ENCODE peak calls at places on chromosomes 13 and 19, in eight cellular contexts. One of them, this sample, is unnamed.

GRCh38 chr13:107866666-107867623 is 348.4 kb downstream of the LIG4 start:
- DNase-seq in upper lobe of right lung: peak
- DNase-seq in brain microvascular endothelial cell: no peak
- DNase-seq in keratinocyte: no peak
- DNase-seq in AG10803: peak
- DNase-seq in lower lobe of right lung: no peak
- DNase-seq in fibroblast of lung: peak
- DNase-seq in fibroblast of the aortic adventitia: peak
- DNase-seq in this sample: no peak

GRCh38 chr13:103931396-103931795 is 865.2 kb upstream of the SLC10A2 start:
- DNase-seq in upper lobe of right lung: no peak
- DNase-seq in brain microvascular endothelial cell: no peak
- DNase-seq in keratinocyte: no peak
- DNase-seq in AG10803: no peak
- DNase-seq in lower lobe of right lung: no peak
- DNase-seq in fibroblast of lung: no peak
- DNase-seq in fibroblast of the aortic adventitia: no peak
- DNase-seq in this sample: peak

GRCh38 chr19:55133639-55134444 is 15.2 kb downstream of the TNNT1 start:
- DNase-seq in upper lobe of right lung: no peak
- DNase-seq in brain microvascular endothelial cell: no peak
- DNase-seq in keratinocyte: no peak
- DNase-seq in AG10803: no peak
- DNase-seq in lower lobe of right lung: no peak
- DNase-seq in fibroblast of lung: no peak
- DNase-seq in fibroblast of the aortic adventitia: no peak
- DNase-seq in this sample: no peak

GRCh38 chr13:79373916-79374315 is 32.1 kb downstream of the RBM26 start:
- DNase-seq in upper lobe of right lung: no peak
- DNase-seq in brain microvascular endothelial cell: no peak
- DNase-seq in keratinocyte: no peak
- DNase-seq in AG10803: no peak
- DNase-seq in lower lobe of right lung: no peak
- DNase-seq in fibroblast of lung: no peak
- DNase-seq in fibroblast of the aortic adventitia: no peak
- DNase-seq in this sample: no peak

GRCh38 chr19:1970806-1971502 is 30.0 kb downstream of the CSNK1G2 start:
- DNase-seq in upper lobe of right lung: peak
- DNase-seq in brain microvascular endothelial cell: no peak
- DNase-seq in keratinocyte: no peak
- DNase-seq in AG10803: no peak
- DNase-seq in lower lobe of right lung: no peak
- DNase-seq in fibroblast of lung: no peak
- DNase-seq in fibroblast of the aortic adventitia: no peak
- DNase-seq in this sample: no peak

GRCh38 chr13:48066310-48066989 is 28.5 kb downstream of the MED4 start:
- DNase-seq in upper lobe of right lung: no peak
- DNase-seq in brain microvascular endothelial cell: no peak
- DNase-seq in keratinocyte: peak
- DNase-seq in AG10803: peak
- DNase-seq in lower lobe of right lung: no peak
- DNase-seq in fibroblast of lung: peak
- DNase-seq in fibroblast of the aortic adventitia: peak
- DNase-seq in this sample: no peak

GRCh38 chr13:93786846-93787245 is 560.2 kb downstream of the GPC6 start:
- DNase-seq in upper lobe of right lung: no peak
- DNase-seq in brain microvascular endothelial cell: no peak
- DNase-seq in keratinocyte: no peak
- DNase-seq in AG10803: no peak
- DNase-seq in lower lobe of right lung: no peak
- DNase-seq in fibroblast of lung: peak
- DNase-seq in fibroblast of the aortic adventitia: no peak
- DNase-seq in this sample: no peak

GRCh38 chr19:9913237-9914000 is 22.9 kb downstream of the OLFM2 start:
- DNase-seq in upper lobe of right lung: peak
- DNase-seq in brain microvascular endothelial cell: no peak
- DNase-seq in keratinocyte: no peak
- DNase-seq in AG10803: no peak
- DNase-seq in lower lobe of right lung: no peak
- DNase-seq in fibroblast of lung: no peak
- DNase-seq in fibroblast of the aortic adventitia: no peak
- DNase-seq in this sample: no peak

GRCh38 chr19:1006711-1007398 is 6.6 kb downstream of the GRIN3B start:
- DNase-seq in upper lobe of right lung: no peak
- DNase-seq in brain microvascular endothelial cell: no peak
- DNase-seq in keratinocyte: no peak
- DNase-seq in AG10803: no peak
- DNase-seq in lower lobe of right lung: no peak
- DNase-seq in fibroblast of lung: no peak
- DNase-seq in fibroblast of the aortic adventitia: no peak
- DNase-seq in this sample: no peak

DNA sequence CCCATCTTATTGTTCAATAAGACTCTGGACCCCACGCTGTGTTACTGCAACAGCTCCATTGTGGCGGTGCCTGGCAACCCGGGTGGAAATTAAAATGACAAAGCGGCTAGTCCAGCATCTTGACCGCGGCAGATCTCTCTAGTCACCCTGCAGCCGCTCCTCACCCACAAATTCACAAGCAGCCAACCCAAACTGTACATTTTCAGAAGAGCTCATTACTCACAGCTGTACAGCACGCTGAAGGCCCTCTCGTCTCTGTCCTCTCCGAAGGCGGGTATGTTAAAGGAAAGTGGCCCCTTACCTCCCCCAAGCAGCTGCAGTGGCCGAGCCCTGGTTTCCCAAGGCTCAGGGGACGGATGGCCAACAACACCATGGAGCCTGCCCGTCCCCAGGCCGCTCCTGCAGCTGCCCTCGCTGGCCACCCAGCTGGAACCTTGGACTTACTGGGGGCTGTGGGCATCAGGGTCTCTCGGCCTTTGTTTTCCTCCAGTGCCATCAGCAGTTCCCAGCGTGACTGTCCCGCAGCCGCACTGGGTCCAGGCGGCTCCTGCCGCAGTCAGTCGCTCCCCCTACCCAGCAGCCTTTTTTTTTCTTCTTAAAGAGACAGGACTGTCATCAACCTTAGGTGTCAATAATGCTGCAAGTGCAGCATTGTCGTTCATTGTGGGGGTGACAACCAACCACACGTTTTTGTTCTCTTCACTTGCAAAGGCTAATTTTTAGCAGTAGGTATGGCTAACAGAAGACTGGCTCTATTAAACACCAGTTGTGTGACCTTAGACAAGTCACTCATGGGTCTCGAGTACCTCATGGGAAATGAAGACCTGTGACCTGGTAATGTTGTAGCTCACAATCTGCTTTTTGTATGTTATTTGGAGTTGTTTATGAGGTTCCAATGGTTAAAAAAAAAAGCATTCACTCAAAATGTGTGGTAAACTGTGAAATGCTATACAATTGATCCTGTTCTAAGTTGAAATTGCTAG is at the start of gene SACS:
- DNase-seq in upper lobe of right lung: no peak
- DNase-seq in brain microvascular endothelial cell: peak
- DNase-seq in keratinocyte: no peak
- DNase-seq in AG10803: peak
- DNase-seq in lower lobe of right lung: no peak
- DNase-seq in fibroblast of lung: peak
- DNase-seq in fibroblast of the aortic adventitia: peak
- DNase-seq in this sample: no peak
- H3K4me3 ChIP-seq in upper lobe of right lung: peak
- H3K4me3 ChIP-seq in brain microvascular endothelial cell: peak
- H3K4me3 ChIP-seq in keratinocyte: no peak
- H3K4me3 ChIP-seq in AG10803: peak
- H3K4me3 ChIP-seq in lower lobe of right lung: peak
- H3K4me3 ChIP-seq in fibroblast of lung: peak
- H3K4me3 ChIP-seq in fibroblast of the aortic adventitia: peak
- H3K4me3 ChIP-seq in this sample: peak

DNA sequence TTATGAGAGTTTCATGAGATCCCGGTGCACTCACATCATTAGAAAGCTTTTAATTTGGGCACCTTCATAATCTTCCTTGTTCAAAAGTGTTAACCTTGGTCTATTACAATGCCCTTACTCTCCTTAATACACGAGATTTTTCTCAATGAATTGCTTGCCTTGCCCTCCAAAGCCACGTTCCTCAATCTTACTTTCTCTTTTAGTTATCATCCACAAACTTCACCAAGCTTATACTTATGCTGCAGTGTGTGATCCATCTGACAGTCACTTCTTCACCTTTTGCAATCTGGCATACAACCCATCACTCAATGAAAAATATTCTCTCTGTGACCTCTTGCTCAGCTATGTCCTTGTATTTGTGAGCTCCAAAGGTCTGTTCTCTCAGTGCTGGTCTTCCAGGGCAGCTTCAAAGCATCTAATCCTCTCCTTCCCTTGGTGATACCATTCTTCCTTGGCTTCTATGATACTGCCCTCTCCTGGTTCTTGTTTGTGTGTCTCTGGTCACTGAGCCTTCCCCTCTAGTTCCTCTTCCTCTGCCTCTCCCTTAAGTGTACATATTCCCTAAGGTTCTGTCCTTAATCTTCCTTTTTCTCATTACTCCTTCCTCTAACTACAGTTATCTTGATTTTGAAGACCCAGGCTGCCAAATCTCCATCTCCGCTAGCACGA is 202.2 kb upstream of the STARD13 start:
- DNase-seq in upper lobe of right lung: no peak
- DNase-seq in brain microvascular endothelial cell: no peak
- DNase-seq in keratinocyte: no peak
- DNase-seq in AG10803: peak
- DNase-seq in lower lobe of right lung: no peak
- DNase-seq in fibroblast of lung: peak
- DNase-seq in fibroblast of the aortic adventitia: peak
- DNase-seq in this sample: no peak
- TF ChIP-seq CTCF in upper lobe of right lung: peak
- TF ChIP-seq CTCF in brain microvascular endothelial cell: peak
- TF ChIP-seq CTCF in keratinocyte: peak
- TF ChIP-seq CTCF in AG10803: peak
- TF ChIP-seq CTCF in lower lobe of right lung: peak
- TF ChIP-seq CTCF in fibroblast of lung: peak
- TF ChIP-seq CTCF in fibroblast of the aortic adventitia: peak
- TF ChIP-seq CTCF in this sample: peak

GRCh38 chr19:3075605-3076431 is 13.5 kb upstream of the TLE5 start:
- DNase-seq in upper lobe of right lung: peak
- DNase-seq in brain microvascular endothelial cell: no peak
- DNase-seq in keratinocyte: no peak
- DNase-seq in AG10803: no peak
- DNase-seq in lower lobe of right lung: peak
- DNase-seq in fibroblast of lung: no peak
- DNase-seq in fibroblast of the aortic adventitia: no peak
- DNase-seq in this sample: no peak
- H3K4me3 ChIP-seq in upper lobe of right lung: no peak
- H3K4me3 ChIP-seq in brain microvascular endothelial cell: peak
- H3K4me3 ChIP-seq in keratinocyte: no peak
- H3K4me3 ChIP-seq in AG10803: peak
- H3K4me3 ChIP-seq in lower lobe of right lung: no peak
- H3K4me3 ChIP-seq in fibroblast of lung: no peak
- H3K4me3 ChIP-seq in fibroblast of the aortic adventitia: peak
- H3K4me3 ChIP-seq in this sample: no peak

GRCh38 chr13:30668305-30668704 is 50.6 kb downstream of the USPL1 start:
- DNase-seq in upper lobe of right lung: no peak
- DNase-seq in brain microvascular endothelial cell: no peak
- DNase-seq in keratinocyte: no peak
- DNase-seq in AG10803: no peak
- DNase-seq in lower lobe of right lung: no peak
- DNase-seq in fibroblast of lung: no peak
- DNase-seq in fibroblast of the aortic adventitia: no peak
- DNase-seq in this sample: no peak

GRCh38 chr13:30671271-30671815 is 53.6 kb downstream of the USPL1 start:
- DNase-seq in upper lobe of right lung: no peak
- DNase-seq in brain microvascular endothelial cell: no peak
- DNase-seq in keratinocyte: no peak
- DNase-seq in AG10803: no peak
- DNase-seq in lower lobe of right lung: no peak
- DNase-seq in fibroblast of lung: no peak
- DNase-seq in fibroblast of the aortic adventitia: no peak
- DNase-seq in this sample: no peak

GRCh38 chr13:30679483-30680330 is 55.6 kb upstream of the ALOX5AP start:
- DNase-seq in upper lobe of right lung: no peak
- DNase-seq in brain microvascular endothelial cell: peak
- DNase-seq in keratinocyte: no peak
- DNase-seq in AG10803: peak
- DNase-seq in lower lobe of right lung: no peak
- DNase-seq in fibroblast of lung: peak
- DNase-seq in fibroblast of the aortic adventitia: peak
- DNase-seq in this sample: no peak

GRCh38 chr13:30676672-30677071 is 58.7 kb upstream of the ALOX5AP start:
- DNase-seq in upper lobe of right lung: no peak
- DNase-seq in brain microvascular endothelial cell: no peak
- DNase-seq in keratinocyte: no peak
- DNase-seq in AG10803: peak
- DNase-seq in lower lobe of right lung: no peak
- DNase-seq in fibroblast of lung: peak
- DNase-seq in fibroblast of the aortic adventitia: peak
- DNase-seq in this sample: no peak

GRCh38 chr13:30673669-30674521 is 56.2 kb downstream of the USPL1 start:
- DNase-seq in upper lobe of right lung: peak
- DNase-seq in brain microvascular endothelial cell: peak
- DNase-seq in keratinocyte: peak
- DNase-seq in AG10803: peak
- DNase-seq in lower lobe of right lung: peak
- DNase-seq in fibroblast of lung: peak
- DNase-seq in fibroblast of the aortic adventitia: peak
- DNase-seq in this sample: no peak
- TF ChIP-seq CTCF in upper lobe of right lung: peak
- TF ChIP-seq CTCF in brain microvascular endothelial cell: peak
- TF ChIP-seq CTCF in keratinocyte: no peak
- TF ChIP-seq CTCF in AG10803: peak
- TF ChIP-seq CTCF in lower lobe of right lung: peak
- TF ChIP-seq CTCF in fibroblast of lung: peak
- TF ChIP-seq CTCF in fibroblast of the aortic adventitia: peak
- TF ChIP-seq CTCF in this sample: peak